ENCODE peak calls at places on chromosomes 7 and 10, in five cellular contexts. I is H54; K is GM13976; R is hepatocyte; X is stimulated activated CD4-positive, alpha-beta T cell treated with anti-CD3 and anti-CD28 coated beads, Interleukin-1b, Interleukin-23, amount 100 ng/mL, for 1 hour. J is an unnamed sample.

GRCh38 chr10:15046626-15047025 is 2.9 kb downstream of the OLAH start:
- DNase-seq in I (no peak), K (no peak), R (no peak), X (no peak), J (no peak)

GRCh38 chr7:128453836-128454804 is 1.6 kb upstream of the HILPDA start:
- DNase-seq in I (no peak), K (no peak), R (peak; percentile 89), X (no peak), J (peak; percentile 76)

GRCh38 chr7:113521468-113521867 is 397.3 kb downstream of the PPP1R3A start:
- DNase-seq in I (no peak), K (no peak), R (no peak), X (no peak), J (no peak)

GRCh38 chr10:17507538-17507937 is 53.1 kb upstream of the ST8SIA6 start:
- DNase-seq in I (no peak), K (no peak), R (no peak), X (no peak), J (no peak)

GRCh38 chr7:28382146-28382545 is 30.2 kb upstream of the CREB5 start:
- DNase-seq in I (no peak), K (no peak), R (no peak), X (no peak), J (no peak)

GRCh38 chr10:29681700-29682444 is 47.1 kb upstream of the SVIL start:
- DNase-seq in I (no peak), K (no peak), R (no peak), X (no peak), J (no peak)

GRCh38 chr10:48800283-48800675 is 115.6 kb downstream of the WDFY4 start:
- DNase-seq in I (no peak), K (peak; percentile 44), R (no peak), X (no peak), J (no peak)

GRCh38 chr10:74363727-74364126 is 212.7 kb downstream of the ADK start:
- DNase-seq in I (no peak), K (no peak), R (no peak), X (no peak), J (no peak)

GRCh38 chr10:89307213-89307612 is 5.4 kb downstream of the IFIT2 start:
- DNase-seq in I (no peak), K (no peak), R (no peak), X (no peak), J (no peak)

GRCh38 chr10:99233680-99234018 is 2.0 kb downstream of the HPSE2 start:
- DNase-seq in I (no peak), K (no peak), R (no peak), X (no peak), J (no peak)

GRCh38 chr10:95214793-95215192 is 20.8 kb downstream of the ACSM6 start:
- DNase-seq in I (no peak), K (no peak), R (no peak), X (no peak), J (no peak)

GRCh38 chr7:84105582-84105981 is 89.0 kb downstream of the SEMA3A start:
- DNase-seq in I (no peak), K (no peak), R (no peak), X (no peak), J (no peak)

GRCh38 chr10:79355420-79356010 is 8.2 kb downstream of the PPIF start:
- DNase-seq in I (peak; percentile 11), K (peak; percentile 11), R (no peak), X (no peak), J (no peak)

GRCh38 chr7:85699482-85699881 is 512.6 kb upstream of the SEMA3D start:
- DNase-seq in I (no peak), K (no peak), R (no peak), X (no peak), J (no peak)

GRCh38 chr7:96723622-96724021 is 14.0 kb upstream of the SEM1 start:
- DNase-seq in I (no peak), K (no peak), R (no peak), X (no peak), J (no peak)